ENCODE peak calls at places on chromosome 4, in five cellular contexts. V is HepG2, Y is A549, J is GM23338, L is GM12878. O is an unnamed sample.

GRCh38 chr4:53004497-53005148 is 142.5 kb downstream of the RASL11B start:
- DNase-seq in V (no peak), Y (no peak), J (no peak), L (peak; percentile 57), O (no peak)

GRCh38 chr4:157706134-157706533 is 466.7 kb downstream of the GASK1B start:
- DNase-seq in V (no peak), Y (no peak), J (no peak), L (no peak), O (no peak)

GRCh38 chr4:20486433-20486832 is 213.8 kb upstream of the PACRGL start:
- DNase-seq in V (no peak), Y (no peak), J (no peak), L (no peak), O (no peak)

GRCh38 chr4:23122666-23123400 is 430.1 kb downstream of the GBA3 start:
- DNase-seq in V (no peak), Y (no peak), J (no peak), L (no peak), O (no peak)

GRCh38 chr4:187004628-187005027 is 281.0 kb upstream of the FAT1 start:
- DNase-seq in V (no peak), Y (no peak), J (no peak), L (no peak), O (no peak)

GRCh38 chr4:46329118-46329976 is 60.6 kb downstream of the GABRA2 start:
- DNase-seq in V (peak; percentile 46), Y (peak; percentile 8), J (peak; percentile 87), L (no peak), O (peak; percentile 13)

GRCh38 chr4:182736207-182736606 is 181.0 kb downstream of the DCTD start:
- DNase-seq in V (no peak), Y (no peak), J (no peak), L (no peak), O (no peak)

GRCh38 chr4:149993030-149993429 is 85.2 kb upstream of the DCLK2 start:
- DNase-seq in V (no peak), Y (no peak), J (no peak), L (no peak), O (no peak)

GRCh38 chr4:70269674-70270073 is 27.3 kb downstream of the CSN3 start:
- DNase-seq in V (peak; percentile 10), Y (peak; percentile 1), J (peak; percentile 57), L (no peak), O (no peak)

GRCh38 chr4:39682133-39682532 is 15.8 kb upstream of the UBE2K start:
- DNase-seq in V (no peak), Y (no peak), J (no peak), L (no peak), O (no peak)

GRCh38 chr4:88166608-88167007 is 8.2 kb upstream of the ABCG2 start:
- DNase-seq in V (no peak), Y (no peak), J (no peak), L (no peak), O (no peak)

GRCh38 chr4:113157086-113157857 is 107.8 kb downstream of the ANK2 start:
- DNase-seq in V (no peak), Y (no peak), J (peak; percentile 45), L (no peak), O (no peak)
- TF ChIP-seq JUNB in V (no peak), Y (no peak), J (no peak), L (no peak), O (no peak)

GRCh38 chr4:118872181-118872580 is 16.5 kb upstream of the SYNPO2 start:
- DNase-seq in V (no peak), Y (no peak), J (no peak), L (no peak), O (no peak)
- TF ChIP-seq JUNB in V (no peak), Y (no peak), J (no peak), L (no peak), O (no peak)

GRCh38 chr4:111281219-111281618 is 658.3 kb upstream of the PITX2 start:
- DNase-seq in V (no peak), Y (no peak), J (no peak), L (no peak), O (no peak)

GRCh38 chr4:111282035-111282434 is 659.2 kb upstream of the PITX2 start:
- DNase-seq in V (no peak), Y (no peak), J (no peak), L (no peak), O (no peak)

GRCh38 chr4:111283066-111283677 is 660.3 kb upstream of the PITX2 start:
- DNase-seq in V (peak; percentile 39), Y (peak; percentile 59), J (peak; percentile 75), L (no peak), O (peak; percentile 41)
- TF ChIP-seq JUNB in V (no peak), Y (no peak), J (no peak), L (no peak), O (no peak)

GRCh38 chr4:122776916-122777315 is 44.4 kb downstream of the BBS12 start:
- DNase-seq in V (no peak), Y (no peak), J (no peak), L (no peak), O (no peak)
- TF ChIP-seq JUNB in V (no peak), Y (no peak), J (no peak), L (no peak), O (no peak)

GRCh38 chr4:4288098-4288497 is 1.9 kb downstream of the LYAR start:
- DNase-seq in V (no peak), Y (no peak), J (no peak), L (no peak), O (no peak)

GRCh38 chr4:4289055-4289454 is 899 bp downstream of the LYAR start:
- DNase-seq in V (no peak), Y (no peak), J (no peak), L (no peak), O (peak; percentile 11)

GRCh38 chr4:4281787-4282186 is 8.2 kb downstream of the LYAR start:
- DNase-seq in V (no peak), Y (no peak), J (no peak), L (no peak), O (no peak)

GRCh38 chr4:4289575-4289929 is 402 bp downstream of the LYAR start:
- DNase-seq in V (no peak), Y (no peak), J (no peak), L (no peak), O (no peak)

GRCh38 chr4:4284827-4285618 is 4.9 kb downstream of the LYAR start:
- DNase-seq in V (peak; percentile 67), Y (peak; percentile 19), J (no peak), L (no peak), O (peak; percentile 71)
- TF ChIP-seq JUNB in V (no peak), Y (no peak), J (no peak), L (no peak), O (no peak)

GRCh38 chr4:152224223-152224622 is 311.7 kb downstream of the FBXW7 start:
- DNase-seq in V (no peak), Y (no peak), J (no peak), L (no peak), O (no peak)
- TF ChIP-seq JUNB in V (no peak), Y (no peak), J (no peak), L (no peak), O (no peak)

GRCh38 chr4:32022071-32022470 is 1301.9 kb downstream of the PCDH7 start:
- DNase-seq in V (no peak), Y (peak; percentile 74), J (no peak), L (no peak), O (peak; percentile 35)
- TF ChIP-seq JUNB in V (no peak), Y (no peak), J (no peak), L (no peak), O (no peak)

GRCh38 chr4:131427000-131427399 is 1722.1 kb upstream of the PCDH10 start:
- DNase-seq in V (no peak), Y (no peak), J (peak; percentile 2), L (no peak), O (no peak)

GRCh38 chr4:131426023-131426758 is 1722.9 kb upstream of the PCDH10 start:
- DNase-seq in V (no peak), Y (no peak), J (no peak), L (peak; percentile 13), O (no peak)

DNA sequence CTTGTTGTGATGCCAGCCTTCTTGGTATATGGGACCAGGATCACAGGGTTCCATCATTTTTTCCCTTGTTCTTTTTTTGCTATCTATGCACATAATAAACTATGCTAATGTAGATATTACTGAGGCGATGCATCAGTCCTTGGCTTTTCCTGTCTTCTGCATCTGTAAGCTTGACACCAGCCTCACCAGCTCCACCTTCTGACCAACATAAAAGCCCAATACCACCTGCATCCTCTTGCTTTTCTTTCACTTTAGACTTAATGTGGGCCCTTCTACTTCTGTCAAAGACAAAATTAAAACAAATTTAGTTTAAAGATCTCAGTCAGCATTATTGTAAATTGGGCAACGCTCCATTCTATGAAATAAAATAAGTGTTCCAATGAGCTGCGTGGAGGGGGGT is 1718.8 kb upstream of the PCDH10 start:
- DNase-seq in V (no peak), Y (peak; percentile 7), J (peak; percentile 22), L (no peak), O (no peak)
- TF ChIP-seq JUNB in V (no peak), Y (no peak), J (no peak), L (no peak), O (no peak)

GRCh38 chr4:154312246-154312645 is 179.4 kb downstream of the DCHS2 start:
- DNase-seq in V (no peak), Y (no peak), J (no peak), L (no peak), O (no peak)

GRCh38 chr4:154313004-154313587 is 178.5 kb downstream of the DCHS2 start:
- DNase-seq in V (no peak), Y (no peak), J (peak; percentile 44), L (no peak), O (no peak)

GRCh38 chr4:154315741-154316140 is 175.9 kb downstream of the DCHS2 start:
- DNase-seq in V (no peak), Y (no peak), J (no peak), L (no peak), O (no peak)

GRCh38 chr4:154317600-154317999 is 174.0 kb downstream of the DCHS2 start:
- DNase-seq in V (no peak), Y (no peak), J (no peak), L (no peak), O (no peak)

GRCh38 chr4:154314248-154314647 is 177.4 kb downstream of the DCHS2 start:
- DNase-seq in V (peak; percentile 13), Y (peak; percentile 13), J (peak; percentile 43), L (no peak), O (no peak)
- TF ChIP-seq JUNB in V (no peak), Y (no peak), J (no peak), L (no peak), O (no peak)

O was measured in K562.